ENCODE peak calls at places on chromosomes 13 and 19, in eight cellular contexts. One of them, this sample, is unnamed.

GRCh38 chr13:70835349-70835748 is 727.1 kb upstream of the KLHL1 start:
- DNase-seq in aorta: no peak
- DNase-seq in stomach: no peak
- DNase-seq in thoracic aorta: no peak
- DNase-seq in thyroid gland: no peak
- DNase-seq in CD4-positive, alpha-beta T cell: no peak
- DNase-seq in fibroblast of lung: no peak
- DNase-seq in gastrocnemius medialis: no peak
- DNase-seq in this sample: no peak

GRCh38 chr19:1591421-1592022 is 1.1 kb downstream of the MBD3 start:
- DNase-seq in fibroblast of lung: no peak
- DNase-seq in thyroid gland: peak
- DNase-seq in gastrocnemius medialis: no peak
- DNase-seq in stomach: no peak
- DNase-seq in aorta: no peak
- DNase-seq in CD4-positive, alpha-beta T cell: no peak
- DNase-seq in thoracic aorta: no peak
- DNase-seq in this sample: no peak

GRCh38 chr19:40284501-40285352 is at the start of gene AKT2:
- DNase-seq in fibroblast of lung: peak
- DNase-seq in stomach: no peak
- DNase-seq in thyroid gland: peak
- DNase-seq in CD4-positive, alpha-beta T cell: peak
- DNase-seq in thoracic aorta: no peak
- DNase-seq in aorta: peak
- DNase-seq in gastrocnemius medialis: no peak
- DNase-seq in this sample: peak

GRCh38 chr13:43132228-43132627 is 108.8 kb downstream of the DNAJC15 start:
- DNase-seq in thoracic aorta: no peak
- DNase-seq in stomach: peak
- DNase-seq in fibroblast of lung: peak
- DNase-seq in aorta: no peak
- DNase-seq in thyroid gland: peak
- DNase-seq in CD4-positive, alpha-beta T cell: no peak
- DNase-seq in gastrocnemius medialis: no peak
- DNase-seq in this sample: no peak

GRCh38 chr13:70338608-70339007 is 230.4 kb upstream of the KLHL1 start:
- DNase-seq in stomach: no peak
- DNase-seq in fibroblast of lung: no peak
- DNase-seq in CD4-positive, alpha-beta T cell: no peak
- DNase-seq in thoracic aorta: no peak
- DNase-seq in aorta: no peak
- DNase-seq in gastrocnemius medialis: no peak
- DNase-seq in thyroid gland: no peak
- DNase-seq in this sample: no peak

GRCh38 chr13:111479412-111479811 is 159.0 kb downstream of the TEX29 start:
- DNase-seq in thoracic aorta: no peak
- DNase-seq in aorta: no peak
- DNase-seq in stomach: no peak
- DNase-seq in CD4-positive, alpha-beta T cell: no peak
- DNase-seq in thyroid gland: no peak
- DNase-seq in fibroblast of lung: no peak
- DNase-seq in gastrocnemius medialis: no peak
- DNase-seq in this sample: no peak

GRCh38 chr19:37963190-37963947 is 56.4 kb downstream of the SIPA1L3 start:
- DNase-seq in gastrocnemius medialis: no peak
- DNase-seq in thoracic aorta: no peak
- DNase-seq in thyroid gland: no peak
- DNase-seq in CD4-positive, alpha-beta T cell: no peak
- DNase-seq in stomach: no peak
- DNase-seq in fibroblast of lung: peak
- DNase-seq in aorta: peak
- DNase-seq in this sample: no peak

GRCh38 chr13:42381165-42381425 is 109.1 kb downstream of the AKAP11 start:
- DNase-seq in fibroblast of lung: no peak
- DNase-seq in thyroid gland: no peak
- DNase-seq in aorta: no peak
- DNase-seq in CD4-positive, alpha-beta T cell: no peak
- DNase-seq in thoracic aorta: no peak
- DNase-seq in gastrocnemius medialis: no peak
- DNase-seq in stomach: no peak
- DNase-seq in this sample: no peak

GRCh38 chr19:30314056-30314804 is 58.0 kb upstream of the ZNF536 start:
- DNase-seq in CD4-positive, alpha-beta T cell: no peak
- DNase-seq in fibroblast of lung: no peak
- DNase-seq in aorta: no peak
- DNase-seq in gastrocnemius medialis: no peak
- DNase-seq in thoracic aorta: no peak
- DNase-seq in stomach: no peak
- DNase-seq in thyroid gland: no peak
- DNase-seq in this sample: no peak

GRCh38 chr19:2345794-2346663 is 14.0 kb upstream of the TMPRSS9 start:
- DNase-seq in thoracic aorta: no peak
- DNase-seq in gastrocnemius medialis: no peak
- DNase-seq in fibroblast of lung: no peak
- DNase-seq in stomach: peak
- DNase-seq in CD4-positive, alpha-beta T cell: no peak
- DNase-seq in thyroid gland: peak
- DNase-seq in aorta: peak
- DNase-seq in this sample: no peak

GRCh38 chr13:58869566-58869965 is 1238.0 kb downstream of the PCDH17 start:
- DNase-seq in stomach: no peak
- DNase-seq in thoracic aorta: no peak
- DNase-seq in fibroblast of lung: no peak
- DNase-seq in thyroid gland: no peak
- DNase-seq in aorta: no peak
- DNase-seq in gastrocnemius medialis: no peak
- DNase-seq in CD4-positive, alpha-beta T cell: no peak
- DNase-seq in this sample: no peak

GRCh38 chr19:18225355-18225701 is 910 bp downstream of the PDE4C start:
- DNase-seq in stomach: no peak
- DNase-seq in fibroblast of lung: no peak
- DNase-seq in thoracic aorta: no peak
- DNase-seq in CD4-positive, alpha-beta T cell: no peak
- DNase-seq in thyroid gland: no peak
- DNase-seq in aorta: no peak
- DNase-seq in gastrocnemius medialis: no peak
- DNase-seq in this sample: no peak

GRCh38 chr19:40739030-40739839 is 11.0 kb downstream of the ACTMAP start:
- DNase-seq in gastrocnemius medialis: no peak
- DNase-seq in fibroblast of lung: no peak
- DNase-seq in stomach: no peak
- DNase-seq in CD4-positive, alpha-beta T cell: no peak
- DNase-seq in thoracic aorta: no peak
- DNase-seq in aorta: no peak
- DNase-seq in thyroid gland: no peak
- DNase-seq in this sample: no peak

GRCh38 chr19:16621165-16621800 is 6.7 kb downstream of the MED26 start:
- DNase-seq in thyroid gland: no peak
- DNase-seq in gastrocnemius medialis: no peak
- DNase-seq in aorta: no peak
- DNase-seq in thoracic aorta: no peak
- DNase-seq in stomach: no peak
- DNase-seq in CD4-positive, alpha-beta T cell: no peak
- DNase-seq in fibroblast of lung: no peak
- DNase-seq in this sample: no peak

GRCh38 chr19:16620584-16620983 is 7.4 kb downstream of the MED26 start:
- DNase-seq in stomach: no peak
- DNase-seq in fibroblast of lung: no peak
- DNase-seq in CD4-positive, alpha-beta T cell: no peak
- DNase-seq in thoracic aorta: no peak
- DNase-seq in gastrocnemius medialis: no peak
- DNase-seq in thyroid gland: no peak
- DNase-seq in aorta: no peak
- DNase-seq in this sample: no peak

GRCh38 chr19:16618248-16618647 is 9.8 kb downstream of the MED26 start:
- DNase-seq in gastrocnemius medialis: no peak
- DNase-seq in CD4-positive, alpha-beta T cell: no peak
- DNase-seq in stomach: no peak
- DNase-seq in thoracic aorta: no peak
- DNase-seq in thyroid gland: no peak
- DNase-seq in fibroblast of lung: no peak
- DNase-seq in aorta: no peak
- DNase-seq in this sample: no peak

GRCh38 chr19:16620018-16620417 is 8.0 kb downstream of the MED26 start:
- DNase-seq in stomach: no peak
- DNase-seq in gastrocnemius medialis: no peak
- DNase-seq in CD4-positive, alpha-beta T cell: no peak
- DNase-seq in thyroid gland: no peak
- DNase-seq in aorta: no peak
- DNase-seq in thoracic aorta: no peak
- DNase-seq in fibroblast of lung: no peak
- DNase-seq in this sample: no peak

GRCh38 chr19:16619456-16619855 is 8.5 kb downstream of the MED26 start:
- DNase-seq in CD4-positive, alpha-beta T cell: no peak
- DNase-seq in thyroid gland: peak
- DNase-seq in gastrocnemius medialis: no peak
- DNase-seq in aorta: no peak
- DNase-seq in fibroblast of lung: peak
- DNase-seq in stomach: no peak
- DNase-seq in thoracic aorta: no peak
- DNase-seq in this sample: no peak
- H3K27ac ChIP-seq in CD4-positive, alpha-beta T cell: no peak
- H3K27ac ChIP-seq in thyroid gland: no peak
- H3K27ac ChIP-seq in gastrocnemius medialis: peak
- H3K27ac ChIP-seq in aorta: no peak
- H3K27ac ChIP-seq in fibroblast of lung: no peak
- H3K27ac ChIP-seq in stomach: no peak
- H3K27ac ChIP-seq in thoracic aorta: no peak
- H3K27ac ChIP-seq in this sample: peak

GRCh38 chr13:98977568-98978270 is at the start of gene DOCK9:
- DNase-seq in fibroblast of lung: peak
- DNase-seq in CD4-positive, alpha-beta T cell: no peak
- DNase-seq in thoracic aorta: no peak
- DNase-seq in thyroid gland: peak
- DNase-seq in stomach: peak
- DNase-seq in aorta: no peak
- DNase-seq in gastrocnemius medialis: peak
- DNase-seq in this sample: peak

GRCh38 chr13:98979012-98979411 is 1.1 kb upstream of the DOCK9 start:
- DNase-seq in thyroid gland: no peak
- DNase-seq in gastrocnemius medialis: no peak
- DNase-seq in CD4-positive, alpha-beta T cell: no peak
- DNase-seq in fibroblast of lung: no peak
- DNase-seq in aorta: no peak
- DNase-seq in stomach: no peak
- DNase-seq in thoracic aorta: no peak
- DNase-seq in this sample: no peak

GRCh38 chr13:98976338-98976737 is 1.5 kb downstream of the DOCK9 start:
- DNase-seq in fibroblast of lung: peak
- DNase-seq in thoracic aorta: no peak
- DNase-seq in gastrocnemius medialis: no peak
- DNase-seq in stomach: no peak
- DNase-seq in thyroid gland: no peak
- DNase-seq in CD4-positive, alpha-beta T cell: no peak
- DNase-seq in aorta: no peak
- DNase-seq in this sample: no peak

GRCh38 chr13:98976941-98977340 is 923 bp downstream of the DOCK9 start:
- DNase-seq in stomach: no peak
- DNase-seq in CD4-positive, alpha-beta T cell: no peak
- DNase-seq in fibroblast of lung: peak
- DNase-seq in thoracic aorta: no peak
- DNase-seq in thyroid gland: no peak
- DNase-seq in gastrocnemius medialis: no peak
- DNase-seq in aorta: no peak
- DNase-seq in this sample: no peak

GRCh38 chr13:98978280-98978679 is 416 bp upstream of the DOCK9 start:
- DNase-seq in aorta: no peak
- DNase-seq in thoracic aorta: no peak
- DNase-seq in gastrocnemius medialis: no peak
- DNase-seq in CD4-positive, alpha-beta T cell: no peak
- DNase-seq in thyroid gland: no peak
- DNase-seq in stomach: no peak
- DNase-seq in fibroblast of lung: peak
- DNase-seq in this sample: no peak
- H3K27ac ChIP-seq in aorta: no peak
- H3K27ac ChIP-seq in thoracic aorta: no peak
- H3K27ac ChIP-seq in gastrocnemius medialis: peak
- H3K27ac ChIP-seq in CD4-positive, alpha-beta T cell: no peak
- H3K27ac ChIP-seq in thyroid gland: peak
- H3K27ac ChIP-seq in stomach: peak
- H3K27ac ChIP-seq in fibroblast of lung: peak
- H3K27ac ChIP-seq in this sample: peak

DNA sequence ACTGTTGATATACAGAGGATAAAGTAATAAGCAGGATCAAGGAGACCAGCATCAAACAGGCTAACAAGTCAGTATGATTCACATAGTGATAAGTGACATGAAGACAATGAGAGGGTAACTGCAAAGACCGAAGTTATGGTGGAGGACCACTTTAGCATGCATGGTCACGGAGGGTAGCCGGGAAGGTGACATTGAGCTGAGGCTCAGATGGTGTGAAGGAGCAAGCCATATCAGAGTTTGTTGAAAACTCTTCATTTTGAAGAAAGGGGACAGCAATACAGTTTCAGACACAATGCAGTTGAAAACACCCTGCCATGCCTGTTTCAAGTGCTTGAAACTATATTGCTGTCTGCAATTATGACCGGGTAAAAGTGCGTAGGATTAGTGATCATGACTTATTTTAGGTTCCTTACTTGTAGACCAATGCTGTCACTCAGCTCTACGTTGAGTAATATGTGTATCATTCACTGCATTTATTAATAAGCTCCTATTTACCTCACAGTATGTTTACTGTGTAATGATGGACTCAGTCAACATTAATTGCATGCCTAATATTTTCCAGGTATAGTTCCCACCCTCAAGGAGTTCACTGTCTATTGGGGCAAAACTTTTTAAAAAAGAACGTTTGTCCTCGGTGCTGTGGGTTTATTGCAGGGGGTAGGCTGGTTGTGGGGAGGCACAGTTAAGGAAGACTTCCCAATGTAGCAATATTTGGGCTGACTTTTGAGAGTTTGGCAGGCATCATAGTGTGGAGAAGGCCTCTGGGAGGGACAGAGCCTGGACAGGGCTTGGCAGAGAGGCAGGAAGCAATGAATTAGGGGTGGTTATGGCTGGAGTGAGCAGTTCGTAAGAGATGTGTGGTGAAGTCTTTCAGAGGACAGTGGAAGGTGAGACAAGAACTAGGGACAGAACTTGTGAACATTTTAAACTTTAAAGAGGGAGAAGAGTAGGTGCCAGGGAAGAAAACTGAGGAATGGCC is 3.2 kb downstream of the UBAC2 start:
- DNase-seq in aorta: no peak
- DNase-seq in fibroblast of lung: no peak
- DNase-seq in thoracic aorta: no peak
- DNase-seq in stomach: no peak
- DNase-seq in thyroid gland: no peak
- DNase-seq in gastrocnemius medialis: no peak
- DNase-seq in CD4-positive, alpha-beta T cell: no peak
- DNase-seq in this sample: no peak
- H3K27ac ChIP-seq in aorta: no peak
- H3K27ac ChIP-seq in fibroblast of lung: no peak
- H3K27ac ChIP-seq in thoracic aorta: no peak
- H3K27ac ChIP-seq in stomach: no peak
- H3K27ac ChIP-seq in thyroid gland: no peak
- H3K27ac ChIP-seq in gastrocnemius medialis: no peak
- H3K27ac ChIP-seq in CD4-positive, alpha-beta T cell: peak
- H3K27ac ChIP-seq in this sample: no peak

DNA sequence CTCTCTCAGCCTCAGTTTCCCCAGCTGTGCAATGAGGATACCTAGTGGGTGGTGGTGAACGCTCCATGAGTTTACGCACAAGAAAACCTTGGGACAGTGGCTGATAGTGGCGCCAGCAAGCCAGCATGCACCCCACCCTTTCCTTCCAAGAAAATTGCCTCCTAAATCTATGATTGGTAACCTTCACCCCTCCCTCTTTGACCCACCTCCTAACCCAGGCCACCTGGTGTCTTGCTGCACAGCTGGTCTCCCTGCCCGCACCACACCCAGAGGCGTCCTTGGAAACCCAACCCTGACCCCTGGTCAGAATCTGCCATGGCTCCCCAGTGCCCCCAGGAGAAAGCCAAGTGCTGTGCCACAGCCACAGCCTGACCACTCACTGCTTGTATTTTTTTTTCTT is 22.8 kb upstream of the BCL3 start:
- DNase-seq in gastrocnemius medialis: no peak
- DNase-seq in thoracic aorta: no peak
- DNase-seq in CD4-positive, alpha-beta T cell: no peak
- DNase-seq in thyroid gland: no peak
- DNase-seq in aorta: no peak
- DNase-seq in fibroblast of lung: no peak
- DNase-seq in stomach: no peak
- DNase-seq in this sample: no peak
- H3K27ac ChIP-seq in gastrocnemius medialis: no peak
- H3K27ac ChIP-seq in thoracic aorta: no peak
- H3K27ac ChIP-seq in CD4-positive, alpha-beta T cell: no peak
- H3K27ac ChIP-seq in thyroid gland: no peak
- H3K27ac ChIP-seq in aorta: no peak
- H3K27ac ChIP-seq in fibroblast of lung: no peak
- H3K27ac ChIP-seq in stomach: peak
- H3K27ac ChIP-seq in this sample: no peak